ENCODE peak calls at places on chromosomes 11 and 22, in nine cellular contexts. G is GM12878, F is HFF-Myc, U is psoas muscle, M is BJ, A is prostate gland, K is cardiac fibroblast, I is HL-60, E is BE2C. R is an unnamed sample.

GRCh38 chr11:279966-280761 is 2.0 kb downstream of the NLRP6 start:
- DNase-seq in I (peak), M (no peak), F (no peak), A (no peak), K (peak), U (peak), G (no peak), E (no peak), R (no peak)

GRCh38 chr11:3213659-3214419 is 4.8 kb downstream of the MRGPRG start:
- DNase-seq in U (peak), M (no peak), A (no peak), G (no peak), I (no peak), F (no peak), K (no peak), E (no peak), R (no peak)

GRCh38 chr11:16632295-16633200 is 105.9 kb upstream of the C11orf58 start:
- DNase-seq in G (no peak), A (no peak), M (no peak), E (no peak), U (no peak), I (peak), F (no peak), K (peak), R (no peak)

GRCh38 chr11:130431806-130432205 is 3.4 kb upstream of the ADAMTS8 start:
- DNase-seq in G (no peak), F (no peak), I (no peak), E (no peak), K (peak), A (no peak), M (no peak), U (no peak), R (no peak)

GRCh38 chr22:45922661-45923060 is 54.3 kb downstream of the WNT7B start:
- DNase-seq in M (no peak), E (no peak), U (no peak), K (no peak), G (no peak), A (no peak), I (no peak), F (no peak), R (no peak)

GRCh38 chr11:118437736-118438125 is 1.4 kb downstream of the KMT2A start:
- DNase-seq in F (no peak), G (no peak), A (peak), K (no peak), U (no peak), M (no peak), E (peak), I (peak), R (peak)

GRCh38 chr11:35491231-35491871 is 34.1 kb downstream of the PAMR1 start:
- DNase-seq in A (no peak), I (no peak), G (no peak), F (peak), M (peak), K (peak), U (no peak), E (no peak), R (no peak)

GRCh38 chr11:12043959-12044772 is 35.7 kb upstream of the DKK3 start:
- DNase-seq in E (peak), I (peak), G (no peak), M (peak), A (peak), F (peak), U (peak), K (peak), R (peak)

GRCh38 chr11:102111787-102112653 is 1.8 kb downstream of the YAP1 start:
- DNase-seq in F (peak), K (peak), A (peak), M (peak), G (no peak), E (no peak), U (peak), I (no peak), R (no peak)

GRCh38 chr11:8937659-8938058 is 4.9 kb upstream of the C11orf16 start:
- DNase-seq in F (no peak), K (no peak), U (no peak), E (no peak), A (no peak), G (no peak), I (no peak), M (no peak), R (no peak)

GRCh38 chr11:44977493-44977984 is 26.9 kb upstream of the TP53I11 start:
- DNase-seq in G (no peak), E (no peak), K (no peak), U (no peak), M (no peak), I (peak), A (peak), F (no peak), R (no peak)
- TF ChIP-seq CTCF in G (no peak), E (peak), K (peak), U (no peak), M (peak), I (peak), A (no peak), F (no peak), R (no peak)

GRCh38 chr11:14356342-14356741 is 2.6 kb downstream of the RRAS2 start:
- DNase-seq in U (no peak), E (no peak), K (no peak), M (no peak), G (no peak), I (no peak), F (no peak), A (no peak), R (no peak)
- H3K4me3 ChIP-seq in U (no peak), E (no peak), K (no peak), M (no peak), G (peak), I (no peak), F (no peak), A (no peak), R (no peak)

DNA sequence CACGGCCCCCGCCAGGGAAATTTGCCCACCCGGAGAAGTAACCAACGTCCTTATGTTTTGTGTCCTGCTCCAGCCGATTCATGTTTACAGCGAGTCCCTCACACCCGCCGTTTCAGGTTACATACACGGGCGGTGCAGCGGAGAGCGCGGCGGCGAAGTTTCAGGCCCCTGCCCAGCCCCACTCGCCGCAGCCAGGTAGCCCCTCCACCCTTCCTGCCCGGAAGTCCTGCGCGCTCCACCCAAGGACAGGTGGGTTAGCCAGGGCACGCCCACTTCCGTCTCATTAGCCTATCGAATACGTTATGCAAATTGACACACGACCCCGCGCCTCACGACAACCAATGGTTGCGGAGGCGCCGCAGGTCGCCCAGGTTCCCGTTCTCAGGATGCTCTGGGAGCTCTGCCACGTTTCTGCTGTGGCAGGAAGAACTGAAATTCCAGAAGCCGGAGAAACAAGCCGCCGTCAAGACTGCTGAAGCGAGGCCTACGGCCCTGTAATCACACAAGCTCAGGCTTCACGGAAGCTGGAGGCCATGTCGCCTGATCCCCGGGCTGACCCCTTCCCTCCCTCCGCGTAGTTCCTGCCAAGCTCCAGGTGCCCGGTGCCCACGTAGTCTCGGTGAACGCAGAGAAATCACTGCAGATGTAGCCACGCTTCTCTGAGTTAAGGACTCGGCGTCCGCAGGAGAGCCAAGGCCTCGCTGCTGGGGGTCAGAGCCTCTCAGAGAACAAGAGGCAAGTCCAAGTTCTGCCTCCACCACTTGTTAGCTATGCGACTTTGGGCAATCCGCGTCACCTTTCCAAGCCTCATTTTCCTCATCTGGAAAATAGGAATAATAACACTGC is 22.4 kb upstream of the MYH9 start:
- DNase-seq in E (no peak), A (peak), K (no peak), G (no peak), F (no peak), U (peak), M (no peak), I (no peak), R (peak)
- TF ChIP-seq CTCF in E (no peak), A (peak), K (no peak), G (no peak), F (no peak), U (no peak), M (no peak), I (no peak), R (no peak)

GRCh38 chr22:35446365-35446764 is 46.4 kb downstream of the MCM5 start:
- DNase-seq in U (no peak), E (no peak), G (no peak), F (peak), I (no peak), M (peak), K (peak), A (no peak), R (no peak)
- H3K4me3 ChIP-seq in U (no peak), E (no peak), G (no peak), F (no peak), I (no peak), M (no peak), K (no peak), A (no peak), R (no peak)

R was measured in lung.